ENCODE peak calls at places on chromosome 7, in four cellular contexts. E is HCT116, A is PC-3, C is neural progenitor cell. L is an unnamed sample.

GRCh38 chr7:4745971-4746919 is 29.2 kb upstream of the AP5Z1 start:
- DNase-seq in E (no peak), A (peak), C (no peak), L (peak)

GRCh38 chr7:135716677-135717238 is 11.2 kb downstream of the SLC13A4 start:
- DNase-seq in E (no peak), A (peak), C (no peak), L (no peak)

GRCh38 chr7:130294314-130294713 is 1.4 kb downstream of the CPA4 start:
- DNase-seq in E (no peak), A (no peak), C (no peak), L (no peak)

GRCh38 chr7:52260046-52260665 is 775.3 kb upstream of the POM121L12 start:
- DNase-seq in E (no peak), A (peak), C (peak), L (no peak)

GRCh38 chr7:125971656-125972055 is 1042.0 kb upstream of the POT1 start:
- DNase-seq in E (no peak), A (no peak), C (no peak), L (no peak)

GRCh38 chr7:117728858-117729257 is 144.4 kb downstream of the CTTNBP2 start:
- DNase-seq in E (no peak), A (no peak), C (peak), L (no peak)

GRCh38 chr7:136136906-136137305 is 159.7 kb upstream of the MTPN start:
- DNase-seq in E (no peak), A (no peak), C (peak), L (no peak)

GRCh38 chr7:107622429-107622828 is 38.2 kb upstream of the SLC26A4 start:
- DNase-seq in E (no peak), A (peak), C (no peak), L (no peak)

GRCh38 chr7:6438427-6438826 is 9.3 kb downstream of the DAGLB start:
- DNase-seq in E (no peak), A (no peak), C (no peak), L (peak)

GRCh38 chr7:18570890-18571478 is 75.4 kb downstream of the HDAC9 start:
- DNase-seq in E (peak), A (peak), C (peak), L (peak)

GRCh38 chr7:47534322-47535032 is 47.4 kb downstream of the TNS3 start:
- DNase-seq in E (no peak), A (peak), C (peak), L (peak)

GRCh38 chr7:44101966-44102845 is 1.9 kb upstream of the AEBP1 start:
- DNase-seq in E (no peak), A (no peak), C (no peak), L (no peak)

GRCh38 chr7:46545790-46546189 is 624.7 kb upstream of the IGFBP3 start:
- DNase-seq in E (peak), A (peak), C (no peak), L (no peak)

GRCh38 chr7:120436487-120437060 is 163.6 kb downstream of the KCND2 start:
- DNase-seq in E (no peak), A (no peak), C (no peak), L (no peak)

GRCh38 chr7:43612599-43613589 is 30.0 kb downstream of the STK17A start:
- DNase-seq in E (no peak), A (no peak), C (no peak), L (no peak)

GRCh38 chr7:108408294-108409004 is 47.8 kb downstream of the NRCAM start:
- DNase-seq in E (no peak), A (no peak), C (peak), L (no peak)

GRCh38 chr7:151601521-151602305 is 82.0 kb upstream of the RHEB start:
- DNase-seq in E (no peak), A (no peak), C (no peak), L (no peak)

GRCh38 chr7:140726304-140726703 is 29.8 kb downstream of the NDUFB2 start:
- DNase-seq in E (peak), A (peak), C (peak), L (peak)

GRCh38 chr7:29299986-29300609 is 105.5 kb downstream of the CHN2 start:
- DNase-seq in E (no peak), A (peak), C (no peak), L (no peak)

GRCh38 chr7:44978511-44979366 is at the start of gene MYO1G:
- DNase-seq in E (no peak), A (no peak), C (no peak), L (peak)

GRCh38 chr7:74029991-74030415 is 2.0 kb downstream of the ELN start:
- DNase-seq in E (no peak), A (no peak), C (peak), L (no peak)

GRCh38 chr7:135190703-135191102 is 20.2 kb upstream of the CYREN start:
- DNase-seq in E (no peak), A (no peak), C (no peak), L (no peak)

GRCh38 chr7:22597845-22598244 is 97.9 kb upstream of the STEAP1B start:
- DNase-seq in E (no peak), A (peak), C (no peak), L (no peak)

GRCh38 chr7:47933229-47933628 is 15.0 kb downstream of the PKD1L1 start:
- DNase-seq in E (no peak), A (no peak), C (no peak), L (no peak)

GRCh38 chr7:25945181-25945580 is 206.8 kb upstream of the NFE2L3 start:
- DNase-seq in E (no peak), A (no peak), C (no peak), L (no peak)

GRCh38 chr7:47291461-47292051 is 290.4 kb downstream of the TNS3 start:
- DNase-seq in E (peak), A (peak), C (no peak), L (peak)

GRCh38 chr7:157444843-157445135 is 108.0 kb downstream of the DNAJB6 start:
- DNase-seq in E (no peak), A (no peak), C (no peak), L (no peak)

GRCh38 chr7:64888561-64888900 is 14.5 kb upstream of the ZNF273 start:
- DNase-seq in E (no peak), A (no peak), C (no peak), L (no peak)

GRCh38 chr7:28411876-28412662 is at the start of gene CREB5:
- DNase-seq in E (no peak), A (peak), C (peak), L (peak)

GRCh38 chr7:6175642-6176041 is 96.8 kb downstream of the CYTH3 start:
- DNase-seq in E (no peak), A (peak), C (no peak), L (no peak)

GRCh38 chr7:89839329-89839728 is 314.9 kb upstream of the STEAP1 start:
- DNase-seq in E (no peak), A (no peak), C (no peak), L (no peak)

GRCh38 chr7:74284781-74285259 is 4.4 kb upstream of the CLIP2 start:
- DNase-seq in E (no peak), A (no peak), C (peak), L (no peak)

GRCh38 chr7:66050990-66051424 is 24.6 kb upstream of the ASL start:
- DNase-seq in E (no peak), A (peak), C (no peak), L (no peak)

GRCh38 chr7:8176370-8177081 is 85.4 kb downstream of the ICA1 start:
- DNase-seq in E (no peak), A (no peak), C (no peak), L (peak)

GRCh38 chr7:93944673-93945072 is 23.1 kb downstream of the GNG11 start:
- DNase-seq in E (no peak), A (no peak), C (no peak), L (no peak)

GRCh38 chr7:64686493-64687184 is 20.7 kb downstream of the ZNF107 start:
- DNase-seq in E (no peak), A (peak), C (no peak), L (peak)

GRCh38 chr7:32914186-32914585 is 22.6 kb upstream of the KBTBD2 start:
- DNase-seq in E (no peak), A (no peak), C (no peak), L (no peak)

GRCh38 chr7:47191876-47192291 is 390.0 kb downstream of the TNS3 start:
- DNase-seq in E (no peak), A (no peak), C (no peak), L (peak)

GRCh38 chr7:134750083-134751062 is 29.1 kb upstream of the CALD1 start:
- DNase-seq in E (peak), A (peak), C (peak), L (peak)

DNA sequence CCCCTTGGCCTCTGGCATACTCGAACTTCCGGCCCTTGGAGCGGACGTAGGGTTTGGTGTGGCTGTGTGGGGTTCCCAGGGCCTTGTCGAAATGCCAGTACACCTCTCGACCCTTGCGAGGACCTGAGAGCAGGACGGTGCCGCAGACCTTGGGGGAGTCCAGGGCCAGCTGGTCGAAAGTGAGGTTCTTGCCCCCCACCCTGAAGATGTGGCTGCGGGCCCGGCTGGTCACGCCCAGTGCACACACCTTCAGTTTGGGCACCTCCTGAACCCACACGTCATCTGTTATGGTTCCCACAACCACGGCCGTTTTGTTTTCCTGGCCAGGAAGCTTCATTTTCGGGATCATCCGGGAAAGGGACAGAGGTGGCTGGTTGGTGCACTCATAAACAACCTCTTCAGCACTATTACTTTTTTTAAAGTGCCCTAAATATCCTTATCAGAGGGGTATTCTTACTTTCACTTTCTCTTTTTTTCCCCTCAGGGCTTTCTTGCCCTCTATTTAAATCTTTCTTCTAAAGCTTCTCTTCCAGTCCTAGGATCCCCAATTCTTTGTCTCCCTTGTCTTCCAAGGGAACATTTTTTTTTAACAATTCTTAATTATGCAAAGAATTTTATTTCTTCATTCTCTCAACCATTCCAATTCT is 44.9 kb upstream of the FAM3C start:
- DNase-seq in E (no peak), A (no peak), C (no peak), L (no peak)
- TF ChIP-seq EZH2phosphoT487 in E (no peak), A (no peak), C (no peak), L (no peak)

GRCh38 chr7:1361756-1362125 is 97.5 kb downstream of the MICALL2 start:
- DNase-seq in E (no peak), A (no peak), C (no peak), L (no peak)
- TF ChIP-seq EZH2phosphoT487 in E (no peak), A (no peak), C (no peak), L (no peak)

GRCh38 chr7:148963583-148964509 is 64.5 kb downstream of the PDIA4 start:
- DNase-seq in E (no peak), A (peak), C (peak), L (no peak)
- TF ChIP-seq EZH2phosphoT487 in E (no peak), A (no peak), C (no peak), L (no peak)

GRCh38 chr7:50303894-50304157 is 690 bp upstream of the IKZF1 start:
- DNase-seq in E (no peak), A (no peak), C (peak), L (peak)

GRCh38 chr7:50305697-50306300 is 1.3 kb downstream of the IKZF1 start:
- DNase-seq in E (no peak), A (no peak), C (no peak), L (no peak)

GRCh38 chr7:50303082-50303893 is 1.2 kb upstream of the IKZF1 start:
- DNase-seq in E (no peak), A (no peak), C (peak), L (no peak)

GRCh38 chr7:50304911-50305621 is 550 bp downstream of the IKZF1 start:
- DNase-seq in E (no peak), A (no peak), C (peak), L (peak)

GRCh38 chr7:50304158-50304910 is at the start of gene IKZF1:
- DNase-seq in E (no peak), A (no peak), C (peak), L (peak)
- TF ChIP-seq EZH2phosphoT487 in E (no peak), A (no peak), C (peak), L (no peak)

GRCh38 chr7:85186521-85187241 is at the start of gene SEMA3D:
- DNase-seq in E (peak), A (peak), C (peak), L (no peak)

GRCh38 chr7:85186083-85186520 is 754 bp downstream of the SEMA3D start:
- DNase-seq in E (no peak), A (peak), C (peak), L (no peak)

GRCh38 chr7:85185355-85186082 is 1.3 kb downstream of the SEMA3D start:
- DNase-seq in E (no peak), A (peak), C (peak), L (no peak)

GRCh38 chr7:85191383-85191782 is 4.5 kb upstream of the SEMA3D start:
- DNase-seq in E (peak), A (peak), C (peak), L (peak)
- TF ChIP-seq EZH2phosphoT487 in E (no peak), A (no peak), C (no peak), L (no peak)

GRCh38 chr7:83162402-83163256 is at the start of gene PCLO:
- DNase-seq in E (peak), A (peak), C (peak), L (peak)
- TF ChIP-seq EZH2phosphoT487 in E (no peak), A (no peak), C (no peak), L (no peak)

L was measured in OCI-LY7.